ENCODE peak calls at places on chromosomes 11 and 22, in five cellular contexts. One of them, this sample, is unnamed.

GRCh38 chr22:44753189-44754042 is 1.0 kb downstream of the ARHGAP8 start:
- DNase-seq in fibroblast of lung: peak
- DNase-seq in brain microvascular endothelial cell: peak
- DNase-seq in stomach: no peak
- DNase-seq in K562: no peak
- DNase-seq in this sample: peak

GRCh38 chr11:77410076-77410827 is 63.6 kb downstream of the PAK1 start:
- DNase-seq in fibroblast of lung: no peak
- DNase-seq in brain microvascular endothelial cell: no peak
- DNase-seq in stomach: no peak
- DNase-seq in K562: no peak
- DNase-seq in this sample: no peak

GRCh38 chr11:18939314-18939713 is at the start of gene MRGPRX1:
- DNase-seq in fibroblast of lung: no peak
- DNase-seq in brain microvascular endothelial cell: no peak
- DNase-seq in stomach: no peak
- DNase-seq in K562: no peak
- DNase-seq in this sample: no peak

GRCh38 chr11:94791216-94791889 is 23.2 kb downstream of the AMOTL1 start:
- DNase-seq in fibroblast of lung: peak
- DNase-seq in brain microvascular endothelial cell: peak
- DNase-seq in stomach: no peak
- DNase-seq in K562: no peak
- DNase-seq in this sample: no peak

GRCh38 chr11:131246589-131247164 is 123.7 kb upstream of the NTM start:
- DNase-seq in fibroblast of lung: no peak
- DNase-seq in brain microvascular endothelial cell: no peak
- DNase-seq in stomach: peak
- DNase-seq in K562: peak
- DNase-seq in this sample: peak

GRCh38 chr11:6968816-6969215 is 42.6 kb downstream of the ZNF215 start:
- DNase-seq in fibroblast of lung: peak
- DNase-seq in brain microvascular endothelial cell: no peak
- DNase-seq in stomach: no peak
- DNase-seq in K562: no peak
- DNase-seq in this sample: no peak

GRCh38 chr11:9231848-9232177 is 33.3 kb downstream of the DENND5A start:
- DNase-seq in fibroblast of lung: peak
- DNase-seq in brain microvascular endothelial cell: peak
- DNase-seq in stomach: no peak
- DNase-seq in K562: no peak
- DNase-seq in this sample: no peak

GRCh38 chr11:16572946-16573345 is 165.5 kb upstream of the C11orf58 start:
- DNase-seq in fibroblast of lung: no peak
- DNase-seq in brain microvascular endothelial cell: no peak
- DNase-seq in stomach: no peak
- DNase-seq in K562: no peak
- DNase-seq in this sample: peak

GRCh38 chr11:2761131-2762030 is 61.6 kb upstream of the KCNQ1OT1 start:
- DNase-seq in fibroblast of lung: no peak
- DNase-seq in brain microvascular endothelial cell: no peak
- DNase-seq in stomach: peak
- DNase-seq in K562: no peak
- DNase-seq in this sample: no peak

GRCh38 chr22:38736257-38736570 is 19.6 kb downstream of the SUN2 start:
- DNase-seq in fibroblast of lung: no peak
- DNase-seq in brain microvascular endothelial cell: no peak
- DNase-seq in stomach: no peak
- DNase-seq in K562: no peak
- DNase-seq in this sample: no peak

GRCh38 chr22:38735126-38735464 is 20.7 kb downstream of the SUN2 start:
- DNase-seq in fibroblast of lung: no peak
- DNase-seq in brain microvascular endothelial cell: no peak
- DNase-seq in stomach: no peak
- DNase-seq in K562: no peak
- DNase-seq in this sample: no peak

GRCh38 chr22:38735465-38736256 is 20.1 kb downstream of the SUN2 start:
- DNase-seq in fibroblast of lung: no peak
- DNase-seq in brain microvascular endothelial cell: no peak
- DNase-seq in stomach: peak
- DNase-seq in K562: no peak
- DNase-seq in this sample: no peak

GRCh38 chr22:38733329-38734202 is 22.2 kb downstream of the SUN2 start:
- DNase-seq in fibroblast of lung: peak
- DNase-seq in brain microvascular endothelial cell: no peak
- DNase-seq in stomach: peak
- DNase-seq in K562: peak
- DNase-seq in this sample: peak

GRCh38 chr22:38734203-38735100 is 21.3 kb downstream of the SUN2 start:
- DNase-seq in fibroblast of lung: no peak
- DNase-seq in brain microvascular endothelial cell: no peak
- DNase-seq in stomach: no peak
- DNase-seq in K562: no peak
- DNase-seq in this sample: no peak
- H3K27ac ChIP-seq in fibroblast of lung: peak
- H3K27ac ChIP-seq in brain microvascular endothelial cell: no peak
- H3K27ac ChIP-seq in stomach: peak
- H3K27ac ChIP-seq in K562: no peak
- H3K27ac ChIP-seq in this sample: no peak

DNA sequence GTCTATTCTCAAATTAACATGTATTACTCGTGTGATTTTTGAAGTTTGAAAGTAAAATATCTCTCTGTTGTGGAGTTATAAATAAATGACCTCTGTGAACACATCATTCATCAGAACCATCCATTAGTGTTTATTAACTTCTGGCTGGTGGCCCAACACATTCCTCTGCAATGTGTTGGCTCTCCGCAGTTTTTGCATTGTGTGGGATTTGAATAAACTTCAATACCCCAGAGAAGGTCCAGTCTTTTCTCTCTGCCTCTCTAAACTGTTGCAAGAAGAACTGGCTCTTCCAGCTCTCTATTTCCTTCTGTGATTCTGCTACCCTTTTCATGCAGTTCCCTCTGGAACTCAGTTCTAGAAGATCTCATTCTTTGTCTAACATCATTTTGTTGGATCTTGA is 125.0 kb upstream of the ARHGAP42 start:
- DNase-seq in fibroblast of lung: peak
- DNase-seq in brain microvascular endothelial cell: peak
- DNase-seq in stomach: no peak
- DNase-seq in K562: no peak
- DNase-seq in this sample: no peak
- H3K27ac ChIP-seq in fibroblast of lung: no peak
- H3K27ac ChIP-seq in brain microvascular endothelial cell: no peak
- H3K27ac ChIP-seq in stomach: no peak
- H3K27ac ChIP-seq in K562: no peak
- H3K27ac ChIP-seq in this sample: no peak

GRCh38 chr11:41283196-41283930 is 176.1 kb downstream of the LRRC4C start:
- DNase-seq in fibroblast of lung: peak
- DNase-seq in brain microvascular endothelial cell: no peak
- DNase-seq in stomach: no peak
- DNase-seq in K562: no peak
- DNase-seq in this sample: no peak

GRCh38 chr11:41286751-41287150 is 172.7 kb downstream of the LRRC4C start:
- DNase-seq in fibroblast of lung: peak
- DNase-seq in brain microvascular endothelial cell: no peak
- DNase-seq in stomach: no peak
- DNase-seq in K562: no peak
- DNase-seq in this sample: no peak

GRCh38 chr11:41281131-41281742 is 178.2 kb downstream of the LRRC4C start:
- DNase-seq in fibroblast of lung: peak
- DNase-seq in brain microvascular endothelial cell: peak
- DNase-seq in stomach: no peak
- DNase-seq in K562: no peak
- DNase-seq in this sample: no peak

DNA sequence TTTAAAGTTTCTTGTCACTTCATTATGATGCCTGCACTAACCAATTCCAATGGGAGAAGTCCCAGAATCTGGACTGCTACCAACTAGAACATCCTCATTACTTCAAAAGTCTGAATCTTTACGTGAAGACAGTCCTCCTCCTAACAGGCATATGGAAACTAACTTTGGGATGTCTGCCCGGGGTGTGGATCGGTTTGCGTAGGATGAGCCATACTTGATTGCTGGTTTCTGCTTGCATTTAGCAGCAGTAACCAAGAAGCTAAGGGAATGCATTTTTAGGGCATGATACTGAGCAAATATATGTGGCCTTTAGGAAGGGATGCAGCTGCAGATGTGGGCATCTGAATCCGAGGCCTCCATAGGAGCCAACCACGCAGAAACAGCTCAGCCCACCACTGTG is 177.0 kb downstream of the LRRC4C start:
- DNase-seq in fibroblast of lung: peak
- DNase-seq in brain microvascular endothelial cell: no peak
- DNase-seq in stomach: no peak
- DNase-seq in K562: no peak
- DNase-seq in this sample: no peak
- H3K27ac ChIP-seq in fibroblast of lung: no peak
- H3K27ac ChIP-seq in brain microvascular endothelial cell: no peak
- H3K27ac ChIP-seq in stomach: no peak
- H3K27ac ChIP-seq in K562: no peak
- H3K27ac ChIP-seq in this sample: no peak

DNA sequence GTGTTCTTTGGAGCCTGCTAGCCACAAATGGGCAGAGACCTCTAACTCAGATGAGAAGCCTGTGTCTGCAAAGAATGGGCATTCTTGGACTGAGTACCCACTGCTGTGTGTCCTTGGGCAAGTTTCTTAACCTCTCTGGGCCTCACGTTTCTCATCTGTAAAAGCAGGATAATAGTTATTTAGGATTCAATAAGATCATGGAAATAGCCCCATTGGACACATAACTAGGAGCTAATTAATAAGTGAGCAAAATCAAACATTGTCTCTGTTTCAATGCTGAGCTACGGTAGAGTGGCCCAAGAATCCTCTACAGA is 61.2 kb upstream of the WNT7B start:
- DNase-seq in fibroblast of lung: no peak
- DNase-seq in brain microvascular endothelial cell: no peak
- DNase-seq in stomach: no peak
- DNase-seq in K562: no peak
- DNase-seq in this sample: no peak
- H3K27ac ChIP-seq in fibroblast of lung: no peak
- H3K27ac ChIP-seq in brain microvascular endothelial cell: no peak
- H3K27ac ChIP-seq in stomach: no peak
- H3K27ac ChIP-seq in K562: no peak
- H3K27ac ChIP-seq in this sample: no peak

DNA sequence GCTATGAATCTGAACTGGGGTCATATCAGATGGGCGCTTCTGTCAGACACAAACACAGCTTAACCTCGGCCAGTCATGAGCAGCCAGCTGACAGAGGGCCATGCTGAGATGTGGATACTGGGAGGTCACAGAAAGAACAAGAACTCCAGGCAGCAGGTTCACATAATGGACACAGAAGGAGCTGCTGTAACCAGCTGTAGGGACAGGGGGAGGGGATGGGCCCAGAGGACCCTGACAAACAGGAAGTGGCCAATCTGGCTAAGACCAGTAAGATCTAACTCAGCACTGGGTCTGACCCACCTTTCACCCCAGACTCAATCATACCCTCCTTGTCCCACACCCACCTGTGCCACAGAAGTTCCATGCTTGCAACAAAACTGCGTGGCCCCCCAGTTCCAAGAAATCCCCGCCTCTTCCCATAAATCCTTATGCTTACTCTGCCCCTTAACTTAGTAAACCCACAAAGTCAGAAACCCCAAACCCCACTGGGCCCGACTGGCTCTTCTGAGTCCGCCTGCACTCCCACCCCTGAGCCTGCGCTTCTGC is 3.9 kb downstream of the APOL4 start:
- DNase-seq in fibroblast of lung: no peak
- DNase-seq in brain microvascular endothelial cell: no peak
- DNase-seq in stomach: no peak
- DNase-seq in K562: peak
- DNase-seq in this sample: peak
- H3K27ac ChIP-seq in fibroblast of lung: no peak
- H3K27ac ChIP-seq in brain microvascular endothelial cell: no peak
- H3K27ac ChIP-seq in stomach: peak
- H3K27ac ChIP-seq in K562: peak
- H3K27ac ChIP-seq in this sample: peak

GRCh38 chr11:75350743-75351540 is 519 bp downstream of the ARRB1 start:
- DNase-seq in fibroblast of lung: peak
- DNase-seq in brain microvascular endothelial cell: no peak
- DNase-seq in stomach: peak
- DNase-seq in K562: peak
- DNase-seq in this sample: peak

GRCh38 chr11:75352417-75353206 is 1.2 kb upstream of the ARRB1 start:
- DNase-seq in fibroblast of lung: no peak
- DNase-seq in brain microvascular endothelial cell: no peak
- DNase-seq in stomach: peak
- DNase-seq in K562: no peak
- DNase-seq in this sample: no peak

GRCh38 chr11:75350122-75350742 is 1.2 kb downstream of the ARRB1 start:
- DNase-seq in fibroblast of lung: no peak
- DNase-seq in brain microvascular endothelial cell: no peak
- DNase-seq in stomach: no peak
- DNase-seq in K562: no peak
- DNase-seq in this sample: no peak

GRCh38 chr11:75349540-75350116 is 1.8 kb downstream of the ARRB1 start:
- DNase-seq in fibroblast of lung: no peak
- DNase-seq in brain microvascular endothelial cell: no peak
- DNase-seq in stomach: no peak
- DNase-seq in K562: peak
- DNase-seq in this sample: no peak

GRCh38 chr11:75351541-75352416 is at the start of gene ARRB1:
- DNase-seq in fibroblast of lung: peak
- DNase-seq in brain microvascular endothelial cell: peak
- DNase-seq in stomach: peak
- DNase-seq in K562: peak
- DNase-seq in this sample: peak
- H3K27ac ChIP-seq in fibroblast of lung: no peak
- H3K27ac ChIP-seq in brain microvascular endothelial cell: no peak
- H3K27ac ChIP-seq in stomach: peak
- H3K27ac ChIP-seq in K562: peak
- H3K27ac ChIP-seq in this sample: peak

GRCh38 chr11:61406067-61406466 is 13.7 kb downstream of the TMEM216 start:
- DNase-seq in fibroblast of lung: no peak
- DNase-seq in brain microvascular endothelial cell: no peak
- DNase-seq in stomach: no peak
- DNase-seq in K562: no peak
- DNase-seq in this sample: no peak
- H3K27ac ChIP-seq in fibroblast of lung: no peak
- H3K27ac ChIP-seq in brain microvascular endothelial cell: no peak
- H3K27ac ChIP-seq in stomach: no peak
- H3K27ac ChIP-seq in K562: no peak
- H3K27ac ChIP-seq in this sample: no peak

This sample was measured in SJCRH30.